ENCODE peak calls at places on chromosomes 1 and 21, in five cellular contexts. A, B, E, P and R are unnamed samples.

GRCh38 chr21:14581902-14582457 is 35.9 kb upstream of the SAMSN1 start:
- DNase-seq in A (no peak), B (no peak), E (no peak), P (no peak), R (no peak)

GRCh38 chr1:237873487-237873927 is 17.2 kb downstream of the ZP4 start:
- DNase-seq in A (no peak), B (no peak), E (peak; percentile 16), P (no peak), R (no peak)

GRCh38 chr1:78292361-78292760 is 198.4 kb upstream of the PTGFR start:
- DNase-seq in A (no peak), B (no peak), E (no peak), P (no peak), R (no peak)

GRCh38 chr21:42061866-42062542 is 9.1 kb upstream of the UMODL1 start:
- DNase-seq in A (no peak), B (no peak), E (no peak), P (no peak), R (no peak)

GRCh38 chr1:247111259-247111635 is 7.1 kb upstream of the ZNF669 start:
- DNase-seq in A (no peak), B (peak; percentile 53), E (peak; percentile 46), P (no peak), R (no peak)

GRCh38 chr1:231748744-231749143 is 122.2 kb downstream of the DISC1 start:
- DNase-seq in A (no peak), B (peak; percentile 57), E (no peak), P (no peak), R (no peak)

GRCh38 chr1:74426208-74426932 is 86.0 kb downstream of the LRRC53 start:
- DNase-seq in A (no peak), B (peak; percentile 53), E (no peak), P (no peak), R (no peak)

GRCh38 chr1:29800522-29800956 is 564.2 kb downstream of the PTPRU start:
- DNase-seq in A (no peak), B (no peak), E (no peak), P (no peak), R (no peak)

GRCh38 chr1:109181085-109181806 is 32.5 kb upstream of the SARS1 start:
- DNase-seq in A (no peak), B (no peak), E (no peak), P (no peak), R (no peak)

GRCh38 chr21:36518883-36519492 is 39.1 kb upstream of the CLDN14 start:
- DNase-seq in A (no peak), B (no peak), E (no peak), P (no peak), R (no peak)

GRCh38 chr1:167762061-167762746 is 40.4 kb downstream of the MPZL1 start:
- DNase-seq in A (no peak), B (no peak), E (no peak), P (no peak), R (no peak)

GRCh38 chr1:42935971-42936308 is 22.7 kb downstream of the SLC2A1 start:
- DNase-seq in A (no peak), B (no peak), E (no peak), P (peak; percentile 4), R (no peak)

GRCh38 chr1:6157132-6157527 is 23.0 kb downstream of the CHD5 start:
- DNase-seq in A (no peak), B (no peak), E (no peak), P (no peak), R (no peak)

GRCh38 chr1:112508242-112509004 is at the start of gene WNT2B:
- DNase-seq in A (peak; percentile 67), B (peak; percentile 22), E (peak; percentile 76), P (no peak), R (peak; percentile 15)

GRCh38 chr1:54800899-54801759 is at the start of gene TTC22:
- DNase-seq in A (peak; percentile 92), B (no peak), E (peak; percentile 58), P (no peak), R (no peak)

GRCh38 chr1:28921286-28921869 is 7.0 kb downstream of the EPB41 start:
- DNase-seq in A (no peak), B (no peak), E (no peak), P (no peak), R (no peak)

GRCh38 chr1:168504064-168504837 is 39.5 kb downstream of the XCL2 start:
- DNase-seq in A (no peak), B (no peak), E (no peak), P (no peak), R (no peak)

GRCh38 chr1:168972887-168973286 is 133.6 kb upstream of the ATP1B1 start:
- DNase-seq in A (no peak), B (peak; percentile 7), E (no peak), P (no peak), R (no peak)

GRCh38 chr1:62333431-62333830 is 14.2 kb upstream of the KANK4 start:
- DNase-seq in A (no peak), B (no peak), E (no peak), P (no peak), R (no peak)

GRCh38 chr1:203593723-203594122 is 32.9 kb upstream of the ATP2B4 start:
- DNase-seq in A (peak; percentile 67), B (no peak), E (peak; percentile 55), P (no peak), R (no peak)

GRCh38 chr1:222413436-222413835 is 134.5 kb downstream of the HHIPL2 start:
- DNase-seq in A (no peak), B (no peak), E (no peak), P (no peak), R (no peak)

GRCh38 chr21:29258626-29259335 is 39.9 kb upstream of the BACH1 start:
- DNase-seq in A (no peak), B (no peak), E (no peak), P (no peak), R (no peak)

GRCh38 chr1:62720946-62721554 is 32.9 kb upstream of the DOCK7 start:
- DNase-seq in A (no peak), B (peak; percentile 52), E (no peak), P (no peak), R (no peak)

GRCh38 chr1:53621144-53621543 is 117.8 kb downstream of the GLIS1 start:
- DNase-seq in A (no peak), B (no peak), E (no peak), P (peak; percentile 6), R (no peak)

GRCh38 chr1:30743584-30744059 is 14.0 kb downstream of the LAPTM5 start:
- DNase-seq in A (no peak), B (no peak), E (no peak), P (no peak), R (no peak)

GRCh38 chr1:115727706-115728249 is 40.7 kb downstream of the CASQ2 start:
- DNase-seq in A (no peak), B (no peak), E (no peak), P (peak; percentile 67), R (no peak)

DNA sequence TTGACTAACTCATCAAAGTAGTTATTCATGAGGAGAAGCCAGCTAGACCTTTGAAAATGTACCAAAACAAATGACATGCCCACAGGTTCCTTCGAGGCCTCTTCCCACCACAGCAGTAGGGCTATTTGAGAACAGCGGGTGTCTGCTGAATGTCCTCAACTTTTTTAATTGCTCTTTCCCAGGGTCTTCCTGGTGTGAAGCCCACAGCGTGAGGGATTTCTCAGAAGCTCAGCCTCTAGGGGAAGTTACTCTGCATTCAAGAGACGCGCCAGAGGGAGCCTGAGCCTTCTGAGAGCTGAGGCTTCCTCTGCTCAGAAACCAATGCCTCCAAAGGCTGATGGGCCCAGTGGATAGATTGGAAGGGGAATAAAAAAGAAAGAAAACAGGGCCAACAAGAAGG is 153.6 kb downstream of the OLFM3 start:
- DNase-seq in A (no peak), B (no peak), E (peak; percentile 59), P (no peak), R (no peak)
- TF ChIP-seq CTCF in A (no peak), B (no peak), E (no peak), P (no peak), R (no peak)

GRCh38 chr1:208466054-208466590 is 221.9 kb upstream of the PLXNA2 start:
- DNase-seq in A (no peak), B (no peak), E (no peak), P (no peak), R (no peak)

GRCh38 chr1:208467401-208467800 is 223.2 kb upstream of the PLXNA2 start:
- DNase-seq in A (no peak), B (no peak), E (no peak), P (no peak), R (no peak)

GRCh38 chr1:208456487-208456886 is 212.3 kb upstream of the PLXNA2 start:
- DNase-seq in A (no peak), B (no peak), E (no peak), P (no peak), R (no peak)

GRCh38 chr1:208465266-208465665 is 221.1 kb upstream of the PLXNA2 start:
- DNase-seq in A (no peak), B (no peak), E (no peak), P (no peak), R (no peak)

DNA sequence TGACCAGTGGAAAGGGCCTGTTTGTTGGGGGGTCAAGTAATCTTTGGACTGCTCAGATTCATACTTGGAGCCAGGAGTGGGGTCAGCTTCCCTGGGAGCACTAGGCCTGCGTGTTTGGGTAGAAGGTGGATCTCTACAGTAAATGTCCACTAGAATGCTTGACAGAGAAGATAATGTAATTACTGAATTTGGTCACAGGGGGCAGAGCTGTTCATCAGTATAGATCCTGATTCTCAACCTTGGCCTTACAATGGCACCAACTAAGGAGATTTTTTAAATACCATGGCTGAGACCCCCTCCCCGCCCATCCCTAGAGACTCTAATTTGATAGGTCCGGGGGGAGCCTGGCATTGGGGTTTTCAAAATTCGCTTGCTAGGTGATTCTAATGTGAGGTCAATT is 217.5 kb upstream of the PLXNA2 start:
- DNase-seq in A (no peak), B (no peak), E (no peak), P (no peak), R (no peak)
- TF ChIP-seq CTCF in A (no peak), B (no peak), E (peak; percentile 30), P (no peak), R (peak; percentile 41)

DNA sequence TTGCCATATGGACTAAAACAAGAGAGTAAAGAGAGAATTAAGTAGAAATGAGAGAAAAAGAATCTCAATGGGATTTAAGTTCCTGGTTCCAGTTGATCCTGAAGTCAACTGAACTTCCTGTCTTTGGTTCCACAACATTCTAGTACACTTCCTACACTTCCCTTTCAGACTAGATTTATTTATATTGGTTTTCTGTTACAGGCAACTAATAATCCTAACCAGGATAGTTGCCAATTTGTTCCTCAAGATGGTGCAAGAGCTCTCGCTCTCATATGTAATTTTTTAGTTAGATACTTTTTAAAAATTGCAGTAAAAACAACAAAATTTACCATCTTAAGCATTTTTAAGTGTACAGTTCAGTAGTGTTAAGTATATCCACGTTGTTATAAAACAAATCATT is 28.8 kb upstream of the TRIM45 start:
- DNase-seq in A (no peak), B (no peak), E (no peak), P (no peak), R (no peak)
- TF ChIP-seq CTCF in A (no peak), B (no peak), E (no peak), P (no peak), R (no peak)

GRCh38 chr1:151362308-151363155 is 10.0 kb downstream of the SELENBP1 start:
- DNase-seq in A (no peak), B (no peak), E (no peak), P (no peak), R (no peak)

GRCh38 chr1:151368745-151369610 is 3.5 kb downstream of the SELENBP1 start:
- DNase-seq in A (peak; percentile 77), B (no peak), E (no peak), P (no peak), R (no peak)

GRCh38 chr1:151368000-151368744 is 4.3 kb downstream of the SELENBP1 start:
- DNase-seq in A (no peak), B (no peak), E (no peak), P (no peak), R (no peak)

GRCh38 chr1:151361883-151362282 is 10.6 kb downstream of the SELENBP1 start:
- DNase-seq in A (no peak), B (no peak), E (no peak), P (no peak), R (no peak)

GRCh38 chr1:151364996-151365395 is 7.5 kb downstream of the SELENBP1 start:
- DNase-seq in A (no peak), B (no peak), E (no peak), P (no peak), R (no peak)
- TF ChIP-seq CTCF in A (no peak), B (no peak), E (no peak), P (no peak), R (no peak)